ENCODE peak calls at places on chromosomes 11 and 22, in eight cellular contexts. V, S, H, G, A, Y, B and Q are unnamed samples.

GRCh38 chr11:106152013-106152412 is 74.6 kb downstream of the AASDHPPT start:
- DNase-seq in S (no peak), A (no peak), Y (peak), B (no peak), V (no peak), H (no peak), G (peak), Q (no peak)

GRCh38 chr22:44676441-44677298 is 25.3 kb upstream of the PRR5 start:
- DNase-seq in G (no peak), A (peak), Y (no peak), B (no peak), V (no peak), S (no peak), H (no peak), Q (no peak)

GRCh38 chr11:68935516-68936357 is 32.0 kb downstream of the IGHMBP2 start:
- DNase-seq in G (no peak), S (no peak), V (no peak), Y (no peak), B (no peak), H (no peak), A (no peak), Q (no peak)

GRCh38 chr22:17272511-17272991 is 53.3 kb upstream of the ADA2 start:
- DNase-seq in V (no peak), B (no peak), S (peak), G (no peak), Y (no peak), A (no peak), H (no peak), Q (no peak)

GRCh38 chr22:19199479-19199878 is 20.9 kb upstream of the SLC25A1 start:
- DNase-seq in B (no peak), S (no peak), V (no peak), G (no peak), Y (no peak), A (no peak), H (no peak), Q (no peak)

GRCh38 chr11:36091256-36091811 is 147.5 kb downstream of the LDLRAD3 start:
- DNase-seq in A (no peak), G (peak), B (no peak), S (no peak), Y (no peak), V (no peak), H (no peak), Q (no peak)

GRCh38 chr11:47786373-47786772 is 19.2 kb upstream of the FNBP4 start:
- DNase-seq in S (no peak), B (no peak), H (no peak), Y (peak), G (no peak), A (no peak), V (no peak), Q (no peak)

GRCh38 chr22:38080847-38081635 is 2.9 kb downstream of the SLC16A8 start:
- DNase-seq in Y (peak), B (no peak), V (no peak), H (no peak), S (no peak), A (no peak), G (peak), Q (no peak)

GRCh38 chr11:15507592-15507991 is 392.9 kb downstream of the INSC start:
- DNase-seq in S (no peak), A (no peak), V (no peak), Y (no peak), B (no peak), H (no peak), G (peak), Q (no peak)

GRCh38 chr22:37303821-37304274 is 21.5 kb downstream of the CYTH4 start:
- DNase-seq in Y (peak), G (peak), A (peak), B (no peak), V (peak), H (no peak), S (peak), Q (no peak)

GRCh38 chr11:75371930-75372876 is 20.7 kb upstream of the ARRB1 start:
- DNase-seq in B (no peak), V (no peak), A (no peak), Y (peak), H (no peak), G (no peak), S (no peak), Q (no peak)

GRCh38 chr11:89182773-89183172 is 5.1 kb downstream of the TYR start:
- DNase-seq in S (no peak), G (peak), V (no peak), H (no peak), A (no peak), B (no peak), Y (no peak), Q (no peak)

GRCh38 chr11:18696638-18697225 is 1.8 kb upstream of the TMEM86A start:
- DNase-seq in S (no peak), A (no peak), H (no peak), V (no peak), G (peak), Y (peak), B (no peak), Q (no peak)

GRCh38 chr11:12979928-12980689 is 29.0 kb upstream of the RASSF10 start:
- DNase-seq in H (no peak), V (no peak), Y (no peak), S (no peak), G (no peak), A (no peak), B (no peak), Q (no peak)

GRCh38 chr11:65404638-65405339 is 17.8 kb upstream of the NEAT1 start:
- DNase-seq in V (no peak), S (no peak), A (no peak), H (no peak), Y (no peak), B (no peak), G (no peak), Q (no peak)

GRCh38 chr11:102419181-102419580 is 33.4 kb downstream of the TMEM123 start:
- DNase-seq in A (no peak), V (no peak), H (no peak), B (no peak), G (no peak), Y (no peak), S (no peak), Q (no peak)

GRCh38 chr22:38455530-38456271 is 702 bp upstream of the KCNJ4 start:
- DNase-seq in Y (no peak), V (no peak), G (no peak), B (peak), S (no peak), H (no peak), A (peak), Q (no peak)

GRCh38 chr11:10930961-10931760 is 73.3 kb upstream of the ZBED5 start:
- DNase-seq in Y (peak), S (peak), A (peak), B (peak), H (peak), G (peak), V (peak), Q (peak)

GRCh38 chr11:11621881-11622706 is at the start of gene GALNT18:
- DNase-seq in Y (peak), V (peak), G (peak), B (peak), A (peak), S (no peak), H (peak), Q (peak)

GRCh38 chr22:37918149-37918548 is 12.1 kb downstream of the MICALL1 start:
- DNase-seq in S (no peak), G (no peak), A (no peak), Y (no peak), H (no peak), V (no peak), B (no peak), Q (no peak)

GRCh38 chr11:121894581-121894980 is 221.4 kb downstream of the BLID start:
- DNase-seq in A (no peak), G (peak), B (no peak), Y (peak), S (no peak), V (no peak), H (no peak), Q (no peak)

GRCh38 chr11:69337211-69337721 is 43.3 kb downstream of the MYEOV start:
- DNase-seq in H (no peak), A (peak), B (no peak), Y (peak), G (peak), V (no peak), S (no peak), Q (no peak)

GRCh38 chr11:12854297-12854661 is 154.8 kb upstream of the RASSF10 start:
- DNase-seq in G (no peak), H (no peak), B (no peak), V (no peak), S (no peak), Y (no peak), A (no peak), Q (no peak)

GRCh38 chr11:106463796-106464201 is 386.3 kb downstream of the AASDHPPT start:
- DNase-seq in A (no peak), V (no peak), H (no peak), G (no peak), S (no peak), B (no peak), Y (peak), Q (no peak)

GRCh38 chr11:64276653-64277431 is 7.6 kb downstream of the BAD start:
- DNase-seq in B (no peak), G (peak), Y (no peak), V (no peak), A (no peak), H (no peak), S (no peak), Q (no peak)

GRCh38 chr11:69483170-69483569 is 1.7 kb downstream of the LINC01488 start:
- DNase-seq in S (no peak), G (no peak), V (no peak), B (no peak), Y (no peak), H (no peak), A (no peak), Q (no peak)

GRCh38 chr22:21972293-21972779 is 10.3 kb downstream of the TOP3B start:
- DNase-seq in G (peak), B (peak), Y (peak), V (no peak), S (no peak), H (no peak), A (peak), Q (peak)

GRCh38 chr22:45210174-45210573 is 30.5 kb downstream of the KIAA0930 start:
- DNase-seq in B (no peak), H (no peak), S (no peak), Y (no peak), A (no peak), G (no peak), V (no peak), Q (no peak)

GRCh38 chr11:120500414-120500936 is 11.1 kb upstream of the GRIK4 start:
- DNase-seq in V (peak), G (no peak), B (no peak), A (no peak), Y (peak), H (no peak), S (no peak), Q (no peak)

GRCh38 chr22:31173386-31174145 is 13.6 kb downstream of the RNF185 start:
- DNase-seq in B (no peak), Y (peak), S (no peak), V (no peak), H (no peak), A (no peak), G (peak), Q (no peak)

GRCh38 chr11:47784785-47785381 is 17.7 kb upstream of the FNBP4 start:
- DNase-seq in A (no peak), V (no peak), S (no peak), Y (no peak), G (no peak), B (no peak), H (no peak), Q (no peak)

GRCh38 chr11:2968501-2968900 is 23.6 kb downstream of the NAP1L4 start:
- DNase-seq in Y (no peak), H (no peak), G (no peak), V (no peak), A (no peak), S (no peak), B (no peak), Q (no peak)

GRCh38 chr22:23369054-23369685 is 188.9 kb downstream of the BCR start:
- DNase-seq in B (no peak), Y (no peak), V (no peak), G (no peak), A (no peak), S (no peak), H (no peak), Q (no peak)

GRCh38 chr11:75345455-75346224 is 5.8 kb downstream of the ARRB1 start:
- DNase-seq in V (no peak), Y (no peak), A (no peak), B (no peak), H (no peak), S (no peak), G (no peak), Q (no peak)

GRCh38 chr22:37043828-37044538 is 7.6 kb upstream of the KCTD17 start:
- DNase-seq in B (peak), H (no peak), Y (peak), A (no peak), V (no peak), G (no peak), S (peak), Q (peak)

GRCh38 chr11:72925656-72926055 is 111.4 kb downstream of the ATG16L2 start:
- DNase-seq in S (no peak), H (no peak), V (no peak), B (no peak), Y (no peak), G (no peak), A (no peak), Q (no peak)

GRCh38 chr11:72921028-72921716 is 107.0 kb downstream of the ATG16L2 start:
- DNase-seq in Y (no peak), B (no peak), V (no peak), G (no peak), H (no peak), A (no peak), S (no peak), Q (no peak)

GRCh38 chr11:72927380-72927779 is 113.2 kb downstream of the ATG16L2 start:
- DNase-seq in Y (no peak), B (no peak), G (no peak), H (no peak), V (no peak), A (no peak), S (no peak), Q (no peak)

GRCh38 chr11:72926076-72926475 is 111.9 kb downstream of the ATG16L2 start:
- DNase-seq in S (no peak), G (no peak), B (no peak), H (no peak), V (no peak), Y (no peak), A (no peak), Q (no peak)

DNA sequence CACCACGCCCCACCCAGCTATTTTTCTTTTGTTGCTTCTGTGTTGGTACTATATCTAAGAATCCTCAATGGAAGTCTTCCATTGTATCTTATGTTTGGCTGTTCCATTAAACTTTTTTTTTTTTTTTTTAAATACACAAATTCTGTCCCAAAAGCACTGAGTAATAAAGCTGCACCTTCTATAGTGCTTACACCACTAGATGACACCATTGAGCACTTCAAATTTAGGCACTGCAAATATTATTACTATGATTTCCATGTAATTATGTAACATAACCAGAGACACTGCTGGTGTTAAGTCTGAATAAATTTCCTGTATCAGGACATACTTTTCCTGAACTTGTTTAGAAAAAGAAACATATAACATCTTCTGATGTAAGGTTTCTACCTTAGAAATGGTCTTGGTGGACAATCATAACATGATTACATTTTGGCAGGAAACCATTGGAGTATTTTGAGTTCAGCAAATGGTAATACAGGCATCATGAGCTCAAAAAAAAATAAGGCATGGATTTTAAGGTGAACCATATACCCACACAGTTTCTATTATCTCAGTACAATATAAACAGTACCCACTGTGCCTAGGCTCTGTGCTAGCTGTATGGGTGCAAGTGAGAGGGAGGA is 110.5 kb downstream of the ATG16L2 start:
- DNase-seq in H (no peak), G (peak), A (no peak), B (no peak), V (no peak), S (no peak), Y (peak), Q (no peak)
- TF ChIP-seq CTCF in H (peak), G (peak), A (peak), B (peak), V (peak), S (peak), Y (peak), Q (no peak)

GRCh38 chr11:119095066-119095880 is 6.4 kb downstream of the DPAGT1 start:
- DNase-seq in H (peak), G (peak), V (peak), A (peak), S (peak), B (peak), Y (peak), Q (peak)
- TF ChIP-seq CTCF in H (no peak), G (no peak), V (no peak), A (no peak), S (peak), B (no peak), Y (no peak), Q (no peak)

GRCh38 chr11:117457835-117458234 is 130.2 kb downstream of the CEP164 start:
- DNase-seq in B (no peak), Y (no peak), A (no peak), V (no peak), G (no peak), S (no peak), H (no peak), Q (no peak)
- TF ChIP-seq CTCF in B (peak), Y (no peak), A (no peak), V (no peak), G (no peak), S (no peak), H (no peak), Q (no peak)

GRCh38 chr11:90363739-90364138 is 140.9 kb upstream of the CHORDC1 start:
- DNase-seq in V (no peak), S (no peak), B (no peak), Y (no peak), H (no peak), A (no peak), G (no peak), Q (no peak)
- TF ChIP-seq CTCF in V (no peak), S (no peak), B (no peak), Y (no peak), H (no peak), A (no peak), G (no peak), Q (no peak)

GRCh38 chr11:125624756-125625213 is at the start of gene CHEK1:
- DNase-seq in A (no peak), H (no peak), V (no peak), Y (no peak), B (no peak), S (no peak), G (no peak), Q (no peak)

GRCh38 chr11:125627236-125627910 is 2.4 kb downstream of the CHEK1 start:
- DNase-seq in A (no peak), G (peak), H (no peak), Y (peak), S (no peak), V (no peak), B (no peak), Q (no peak)

GRCh38 chr11:125625594-125626380 is 824 bp downstream of the CHEK1 start:
- DNase-seq in S (peak), Y (peak), H (peak), B (peak), G (peak), V (peak), A (peak), Q (peak)

GRCh38 chr11:125625225-125625593 is 246 bp downstream of the CHEK1 start:
- DNase-seq in V (no peak), G (no peak), A (no peak), B (no peak), H (no peak), S (no peak), Y (no peak), Q (no peak)

GRCh38 chr11:125626381-125626950 is 1.5 kb downstream of the CHEK1 start:
- DNase-seq in Y (no peak), G (no peak), V (no peak), H (no peak), B (no peak), A (peak), S (no peak), Q (no peak)
- TF ChIP-seq CTCF in Y (peak), G (peak), V (no peak), H (no peak), B (peak), A (peak), S (peak), Q (no peak)

GRCh38 chr11:110283862-110284261 is 12.6 kb downstream of the RDX start:
- DNase-seq in V (no peak), B (no peak), H (no peak), A (no peak), G (no peak), Y (no peak), S (no peak), Q (no peak)

DNA sequence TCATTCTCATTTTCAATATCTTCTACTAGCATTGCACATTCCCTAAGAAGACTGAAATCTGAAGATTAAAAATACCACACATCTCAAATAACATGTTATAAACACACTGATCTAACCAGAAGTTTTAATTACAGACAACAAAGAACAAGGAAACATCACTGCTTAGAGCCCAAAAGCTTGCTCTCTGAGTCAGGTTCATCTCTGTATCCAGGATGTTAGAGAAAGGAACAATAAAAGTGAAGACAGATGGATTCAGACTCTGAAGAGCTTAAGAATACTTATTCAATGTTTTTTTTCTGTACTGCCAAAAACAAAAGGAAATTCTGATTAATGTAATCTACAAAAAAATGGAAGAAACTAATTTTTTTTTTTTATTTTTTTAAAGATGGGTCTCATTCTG is 16.5 kb downstream of the RDX start:
- DNase-seq in H (no peak), S (no peak), A (no peak), G (no peak), Y (no peak), V (no peak), B (no peak), Q (no peak)
- TF ChIP-seq CTCF in H (no peak), S (no peak), A (no peak), G (no peak), Y (no peak), V (no peak), B (no peak), Q (no peak)

GRCh38 chr11:124068711-124069110 is 27.6 kb upstream of the OR10G7 start:
- DNase-seq in S (no peak), H (no peak), G (no peak), A (no peak), Y (no peak), B (no peak), V (no peak), Q (no peak)
- TF ChIP-seq CTCF in S (no peak), H (no peak), G (no peak), A (no peak), Y (no peak), B (no peak), V (no peak), Q (no peak)

DNA sequence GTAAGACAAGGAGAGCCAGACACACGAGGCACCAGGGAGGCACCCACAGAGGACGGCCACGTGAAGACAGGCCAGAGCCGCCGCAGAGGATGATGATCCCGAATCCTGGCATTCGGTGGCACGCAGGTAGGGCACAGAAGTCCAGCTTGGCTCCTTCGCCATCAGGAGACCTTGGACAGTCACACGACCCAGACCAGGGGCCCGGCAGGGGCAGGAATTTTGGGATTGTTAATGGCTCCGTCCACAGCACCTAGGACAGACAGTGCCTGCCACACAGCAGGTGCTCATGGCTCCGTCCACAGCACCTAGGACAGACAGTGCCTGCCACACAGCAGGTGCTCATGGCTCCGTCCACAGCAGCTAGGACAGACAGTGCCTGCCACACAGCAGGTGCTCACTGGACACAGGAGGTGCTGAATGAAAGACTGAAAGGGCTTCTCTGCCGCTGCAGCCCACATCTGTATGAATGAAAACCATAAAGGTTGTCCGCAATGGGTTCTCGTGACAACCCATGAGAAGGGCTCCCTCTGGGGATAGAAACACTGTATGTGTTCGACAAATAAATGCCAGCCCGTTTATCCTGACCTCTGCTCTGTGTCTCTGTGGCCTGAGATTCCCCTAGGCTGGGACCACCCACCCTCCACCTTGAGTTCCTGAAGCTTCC is 341.6 kb downstream of the CTTN start:
- DNase-seq in S (peak), B (no peak), G (no peak), Y (no peak), A (no peak), V (no peak), H (no peak), Q (no peak)
- TF ChIP-seq CTCF in S (no peak), B (no peak), G (no peak), Y (no peak), A (no peak), V (no peak), H (no peak), Q (no peak)